ENCODE peak calls at places on chromosomes 16 and 17, in six cellular contexts. I is MM.1S; T is H54; Y is body of pancreas; D is stomach; O is CD8-positive, alpha-beta memory T cell. X is an unnamed sample.
A peak's percentile ranks its signal among the peaks of the same experiment; 100 is the strongest.

GRCh38 chr16:31138621-31139578 is 3.4 kb upstream of the PRSS8 start:
- DNase-seq in I (no peak), T (peak; percentile 97), Y (peak; percentile 97), D (peak; percentile 91), O (no peak), X (no peak)

GRCh38 chr17:57432507-57433277 is 176.4 kb downstream of the MSI2 start:
- DNase-seq in I (no peak), T (no peak), Y (no peak), D (no peak), O (no peak), X (no peak)

GRCh38 chr17:57552114-57552601 is 192.9 kb downstream of the CCDC182 start:
- DNase-seq in I (no peak), T (no peak), Y (no peak), D (no peak), O (no peak), X (peak; percentile 48)

GRCh38 chr17:11245187-11245586 is 4.2 kb downstream of the SHISA6 start:
- DNase-seq in I (no peak), T (no peak), Y (no peak), D (no peak), O (no peak), X (no peak)

GRCh38 chr17:49690256-49690655 is 12.4 kb upstream of the SPOP start:
- DNase-seq in I (no peak), T (no peak), Y (no peak), D (no peak), O (no peak), X (no peak)

GRCh38 chr16:64254443-64255367 is 867.2 kb downstream of the CDH11 start:
- DNase-seq in I (no peak), T (no peak), Y (no peak), D (no peak), O (no peak), X (no peak)

GRCh38 chr16:37511-37910 is 15.9 kb downstream of the POLR3K start:
- DNase-seq in I (no peak), T (no peak), Y (no peak), D (no peak), O (no peak), X (no peak)

GRCh38 chr17:77375917-77376651 is 235.3 kb downstream of the SEC14L1 start:
- DNase-seq in I (no peak), T (no peak), Y (no peak), D (peak; percentile 45), O (peak; percentile 54), X (no peak)

GRCh38 chr17:80948091-80948960 is 43.3 kb upstream of the CHMP6 start:
- DNase-seq in I (no peak), T (no peak), Y (no peak), D (no peak), O (no peak), X (no peak)

GRCh38 chr16:80317132-80318098 is 223.4 kb upstream of the DYNLRB2 start:
- DNase-seq in I (no peak), T (peak; percentile 21), Y (no peak), D (no peak), O (no peak), X (peak; percentile 62)

GRCh38 chr16:57355898-57356414 is 2.6 kb upstream of the CCL22 start:
- DNase-seq in I (no peak), T (no peak), Y (no peak), D (peak; percentile 4), O (no peak), X (no peak)

GRCh38 chr17:68719431-68719830 is 118.3 kb upstream of the FAM20A start:
- DNase-seq in I (no peak), T (no peak), Y (no peak), D (no peak), O (no peak), X (no peak)

GRCh38 chr17:68909066-68909465 is 46.1 kb downstream of the ABCA8 start:
- DNase-seq in I (no peak), T (peak; percentile 8), Y (peak; percentile 55), D (no peak), O (no peak), X (no peak)

GRCh38 chr16:88633684-88634140 is 4.7 kb upstream of the IL17C start:
- DNase-seq in I (peak; percentile 52), T (no peak), Y (peak; percentile 42), D (peak; percentile 52), O (peak; percentile 61), X (peak; percentile 90)

GRCh38 chr16:69861276-69862030 is 89.7 kb upstream of the CLEC18A start:
- DNase-seq in I (no peak), T (no peak), Y (peak; percentile 68), D (peak; percentile 35), O (no peak), X (peak; percentile 36)

GRCh38 chr17:79655672-79656290 is 44.9 kb upstream of the RBFOX3 start:
- DNase-seq in I (no peak), T (no peak), Y (no peak), D (peak; percentile 11), O (no peak), X (no peak)

GRCh38 chr16:73743665-73744496 is 552.7 kb upstream of the PSMD7 start:
- DNase-seq in I (no peak), T (no peak), Y (no peak), D (no peak), O (no peak), X (no peak)

GRCh38 chr17:82645516-82645915 is 2.7 kb downstream of the WDR45B start:
- DNase-seq in I (no peak), T (no peak), Y (no peak), D (no peak), O (no peak), X (no peak)

GRCh38 chr17:81902023-81902652 is at the start of gene NPB:
- DNase-seq in I (no peak), T (no peak), Y (no peak), D (peak; percentile 49), O (no peak), X (no peak)

GRCh38 chr16:648071-648785 is 937 bp upstream of the WDR90 start:
- DNase-seq in I (peak; percentile 81), T (no peak), Y (peak; percentile 88), D (peak; percentile 83), O (no peak), X (no peak)